ENCODE peak calls at places on chromosomes 4 and X, in four cellular contexts. V is CD8-positive, alpha-beta T cell; T is stimulated activated CD8-positive, alpha-beta memory T cell treated with anti-CD3 and anti-CD28 coated beads, Interleukin-15, amount 100 ng/mL, for 24 hours; O is Ammon's horn. N is an unnamed sample.

GRCh38 chr4:186725422-186726149 is 1.9 kb upstream of the FAT1 start:
- DNase-seq in O (peak), V (no peak), T (no peak), N (no peak)

GRCh38 chr4:149009223-149009622 is 567.0 kb upstream of the NR3C2 start:
- DNase-seq in V (no peak), O (no peak), T (no peak), N (no peak)

GRCh38 chr4:7101692-7102515 is 34.0 kb upstream of the GRPEL1 start:
- DNase-seq in V (no peak), T (no peak), O (peak), N (peak)

GRCh38 chrX:12370444-12371089 is 232.3 kb downstream of the FRMPD4 start:
- DNase-seq in O (no peak), V (no peak), T (no peak), N (no peak)

GRCh38 chr4:119057417-119057816 is 78.2 kb upstream of the MYOZ2 start:
- DNase-seq in V (no peak), O (no peak), T (no peak), N (no peak)

GRCh38 chrX:46256875-46257274 is 288.3 kb downstream of the ZNF674 start:
- DNase-seq in T (no peak), V (no peak), O (no peak), N (no peak)

GRCh38 chr4:151238477-151238876 is 38.5 kb upstream of the PRSS48 start:
- DNase-seq in O (peak), T (no peak), V (no peak), N (no peak)

GRCh38 chr4:144183165-144183564 is 42.6 kb upstream of the GYPA start:
- DNase-seq in V (no peak), O (no peak), T (no peak), N (no peak)

GRCh38 chr4:68906238-68907137 is 45.1 kb downstream of the UGT2A3 start:
- DNase-seq in O (no peak), T (no peak), V (no peak), N (no peak)

GRCh38 chr4:8478371-8478770 is 37.8 kb downstream of the TRMT44 start:
- DNase-seq in T (no peak), O (no peak), V (no peak), N (no peak)